ENCODE peak calls at places on chromosomes 11 and 22, in seven cellular contexts. One of them, this sample, is unnamed.
A peak's percentile ranks its signal among the peaks of the same experiment; 100 is the strongest.

GRCh38 chr11:82194521-82194920 is 539.1 kb downstream of the FAM181B start:
- DNase-seq in PC-9: no peak
- DNase-seq in upper lobe of right lung: no peak
- DNase-seq in neural progenitor cell: no peak
- DNase-seq in suprapubic skin: no peak
- DNase-seq in left lung: peak; percentile 8
- DNase-seq in CD8-positive, alpha-beta T cell: no peak
- DNase-seq in this sample: no peak

GRCh38 chr11:10263929-10264328 is 30.1 kb downstream of the SBF2 start:
- DNase-seq in PC-9: no peak
- DNase-seq in upper lobe of right lung: no peak
- DNase-seq in neural progenitor cell: no peak
- DNase-seq in suprapubic skin: no peak
- DNase-seq in left lung: no peak
- DNase-seq in CD8-positive, alpha-beta T cell: no peak
- DNase-seq in this sample: no peak

GRCh38 chr22:29336751-29337490 is 21.4 kb upstream of the RASL10A start:
- DNase-seq in PC-9: no peak
- DNase-seq in upper lobe of right lung: no peak
- DNase-seq in neural progenitor cell: no peak
- DNase-seq in suprapubic skin: no peak
- DNase-seq in left lung: peak; percentile 51
- DNase-seq in CD8-positive, alpha-beta T cell: no peak
- DNase-seq in this sample: no peak

GRCh38 chr11:59144096-59144495 is 1.4 kb downstream of the FAM111A start:
- DNase-seq in PC-9: no peak
- DNase-seq in upper lobe of right lung: no peak
- DNase-seq in neural progenitor cell: no peak
- DNase-seq in suprapubic skin: no peak
- DNase-seq in left lung: no peak
- DNase-seq in CD8-positive, alpha-beta T cell: no peak
- DNase-seq in this sample: no peak

GRCh38 chr22:24707477-24707816 is 67.1 kb downstream of the PIWIL3 start:
- DNase-seq in PC-9: no peak
- DNase-seq in upper lobe of right lung: no peak
- DNase-seq in neural progenitor cell: peak; percentile 40
- DNase-seq in suprapubic skin: no peak
- DNase-seq in left lung: no peak
- DNase-seq in CD8-positive, alpha-beta T cell: no peak
- DNase-seq in this sample: no peak

GRCh38 chr11:67320691-67321090 is 17.4 kb downstream of the SSH3 start:
- DNase-seq in PC-9: no peak
- DNase-seq in upper lobe of right lung: no peak
- DNase-seq in neural progenitor cell: no peak
- DNase-seq in suprapubic skin: no peak
- DNase-seq in left lung: no peak
- DNase-seq in CD8-positive, alpha-beta T cell: no peak
- DNase-seq in this sample: no peak

GRCh38 chr22:42780070-42780540 is 59.4 kb upstream of the A4GALT start:
- DNase-seq in PC-9: peak; percentile 51
- DNase-seq in upper lobe of right lung: no peak
- DNase-seq in neural progenitor cell: peak; percentile 91
- DNase-seq in suprapubic skin: no peak
- DNase-seq in left lung: peak; percentile 2
- DNase-seq in CD8-positive, alpha-beta T cell: peak; percentile 6
- DNase-seq in this sample: peak; percentile 46

GRCh38 chr11:113514856-113515255 is 39.7 kb upstream of the DRD2 start:
- DNase-seq in PC-9: no peak
- DNase-seq in upper lobe of right lung: no peak
- DNase-seq in neural progenitor cell: no peak
- DNase-seq in suprapubic skin: no peak
- DNase-seq in left lung: no peak
- DNase-seq in CD8-positive, alpha-beta T cell: no peak
- DNase-seq in this sample: no peak

GRCh38 chr11:129374993-129375721 is 491 bp upstream of the BARX2 start:
- DNase-seq in PC-9: peak; percentile 81
- DNase-seq in upper lobe of right lung: peak; percentile 68
- DNase-seq in neural progenitor cell: no peak
- DNase-seq in suprapubic skin: no peak
- DNase-seq in left lung: peak; percentile 82
- DNase-seq in CD8-positive, alpha-beta T cell: no peak
- DNase-seq in this sample: no peak

GRCh38 chr22:39545310-39546063 is 12.9 kb upstream of the RPS19BP1 start:
- DNase-seq in PC-9: no peak
- DNase-seq in upper lobe of right lung: no peak
- DNase-seq in neural progenitor cell: peak; percentile 88
- DNase-seq in suprapubic skin: no peak
- DNase-seq in left lung: no peak
- DNase-seq in CD8-positive, alpha-beta T cell: peak; percentile 67
- DNase-seq in this sample: no peak

GRCh38 chr11:47645500-47645899 is 3.1 kb upstream of the MTCH2 start:
- DNase-seq in PC-9: no peak
- DNase-seq in upper lobe of right lung: no peak
- DNase-seq in neural progenitor cell: no peak
- DNase-seq in suprapubic skin: peak; percentile 5
- DNase-seq in left lung: no peak
- DNase-seq in CD8-positive, alpha-beta T cell: no peak
- DNase-seq in this sample: no peak

DNA sequence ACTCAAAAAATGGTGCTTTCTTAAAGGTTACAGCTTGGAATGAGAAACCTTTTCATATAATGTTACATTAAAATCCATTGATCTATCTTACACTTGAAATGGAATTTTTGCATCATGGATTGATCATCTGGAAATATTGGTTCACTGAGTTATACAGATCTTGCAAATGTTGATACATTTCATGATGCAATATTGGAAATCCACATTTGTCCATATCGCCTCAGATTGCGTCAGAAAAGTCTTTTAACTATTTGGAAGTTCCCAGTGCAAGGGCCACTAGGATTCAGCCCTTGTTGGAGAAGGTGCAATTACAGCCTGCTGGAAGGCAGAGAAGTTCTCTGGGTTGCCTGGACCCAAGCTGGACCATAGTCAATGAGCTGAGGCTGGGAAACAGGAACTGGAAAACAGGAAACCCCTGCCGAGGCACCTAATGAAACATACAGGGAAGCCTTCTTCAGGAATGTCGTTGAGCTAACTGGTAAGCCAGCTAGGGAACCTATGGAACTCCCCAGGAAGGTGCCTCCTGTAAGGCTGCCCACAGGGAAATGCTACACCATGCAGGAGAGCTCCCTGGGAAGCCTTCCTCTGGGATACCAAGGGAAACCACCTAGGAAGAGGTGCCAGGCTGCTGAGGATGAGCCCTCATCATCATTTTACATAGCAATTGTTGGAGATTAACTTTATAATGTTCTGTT is 600.4 kb upstream of the CADM1 start:
- DNase-seq in PC-9: no peak
- DNase-seq in upper lobe of right lung: no peak
- DNase-seq in neural progenitor cell: no peak
- DNase-seq in suprapubic skin: no peak
- DNase-seq in left lung: no peak
- DNase-seq in CD8-positive, alpha-beta T cell: no peak
- DNase-seq in this sample: no peak
- TF ChIP-seq CTCF in PC-9: no peak
- TF ChIP-seq CTCF in upper lobe of right lung: no peak
- TF ChIP-seq CTCF in neural progenitor cell: no peak
- TF ChIP-seq CTCF in suprapubic skin: no peak
- TF ChIP-seq CTCF in left lung: no peak
- TF ChIP-seq CTCF in CD8-positive, alpha-beta T cell: no peak
- TF ChIP-seq CTCF in this sample: no peak

DNA sequence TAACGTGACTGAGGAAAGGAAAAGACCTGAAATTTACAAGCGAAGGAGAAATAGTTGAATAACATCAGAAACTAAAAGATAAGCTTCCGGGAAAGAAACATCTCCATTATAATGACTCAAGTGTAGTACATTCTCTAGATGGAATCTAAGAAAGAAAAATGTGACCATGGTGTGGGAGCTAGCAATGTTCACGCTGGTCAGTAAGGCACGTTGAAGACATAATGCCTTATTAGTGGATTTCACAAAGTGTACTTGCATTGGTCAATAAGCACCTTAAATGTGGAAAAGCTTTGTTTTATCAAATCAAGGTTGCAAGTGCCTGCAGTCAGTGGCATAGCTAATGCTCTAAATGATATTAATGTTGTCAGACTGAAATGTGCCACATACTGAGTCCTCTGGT is 2.8 kb upstream of the LARGE1 start:
- DNase-seq in PC-9: no peak
- DNase-seq in upper lobe of right lung: no peak
- DNase-seq in neural progenitor cell: no peak
- DNase-seq in suprapubic skin: no peak
- DNase-seq in left lung: no peak
- DNase-seq in CD8-positive, alpha-beta T cell: no peak
- DNase-seq in this sample: no peak
- H3K27ac ChIP-seq in PC-9: no peak overlapping the region
- H3K27ac ChIP-seq in upper lobe of right lung: no peak overlapping the region
- H3K27ac ChIP-seq in neural progenitor cell: no peak overlapping the region
- H3K27ac ChIP-seq in suprapubic skin: no peak overlapping the region
- H3K27ac ChIP-seq in left lung: no peak overlapping the region
- H3K27ac ChIP-seq in CD8-positive, alpha-beta T cell: no peak overlapping the region
- H3K27ac ChIP-seq in this sample: peak overlapping the region; percentile 60

GRCh38 chr11:63999349-64000025 is 13.2 kb downstream of the OTUB1 start:
- DNase-seq in PC-9: no peak
- DNase-seq in upper lobe of right lung: no peak
- DNase-seq in neural progenitor cell: peak; percentile 87
- DNase-seq in suprapubic skin: peak; percentile 86
- DNase-seq in left lung: peak; percentile 86
- DNase-seq in CD8-positive, alpha-beta T cell: peak; percentile 30
- DNase-seq in this sample: peak; percentile 16

GRCh38 chr11:63998558-63999348 is 12.5 kb downstream of the OTUB1 start:
- DNase-seq in PC-9: no peak
- DNase-seq in upper lobe of right lung: no peak
- DNase-seq in neural progenitor cell: peak; percentile 69
- DNase-seq in suprapubic skin: no peak
- DNase-seq in left lung: peak; percentile 76
- DNase-seq in CD8-positive, alpha-beta T cell: no peak
- DNase-seq in this sample: no peak

GRCh38 chr11:64001552-64002427 is 15.6 kb downstream of the OTUB1 start:
- DNase-seq in PC-9: no peak
- DNase-seq in upper lobe of right lung: no peak
- DNase-seq in neural progenitor cell: no peak
- DNase-seq in suprapubic skin: no peak
- DNase-seq in left lung: no peak
- DNase-seq in CD8-positive, alpha-beta T cell: no peak
- DNase-seq in this sample: no peak

GRCh38 chr11:64000740-64001514 is 14.7 kb downstream of the OTUB1 start:
- DNase-seq in PC-9: no peak
- DNase-seq in upper lobe of right lung: no peak
- DNase-seq in neural progenitor cell: peak; percentile 38
- DNase-seq in suprapubic skin: no peak
- DNase-seq in left lung: no peak
- DNase-seq in CD8-positive, alpha-beta T cell: no peak
- DNase-seq in this sample: no peak

DNA sequence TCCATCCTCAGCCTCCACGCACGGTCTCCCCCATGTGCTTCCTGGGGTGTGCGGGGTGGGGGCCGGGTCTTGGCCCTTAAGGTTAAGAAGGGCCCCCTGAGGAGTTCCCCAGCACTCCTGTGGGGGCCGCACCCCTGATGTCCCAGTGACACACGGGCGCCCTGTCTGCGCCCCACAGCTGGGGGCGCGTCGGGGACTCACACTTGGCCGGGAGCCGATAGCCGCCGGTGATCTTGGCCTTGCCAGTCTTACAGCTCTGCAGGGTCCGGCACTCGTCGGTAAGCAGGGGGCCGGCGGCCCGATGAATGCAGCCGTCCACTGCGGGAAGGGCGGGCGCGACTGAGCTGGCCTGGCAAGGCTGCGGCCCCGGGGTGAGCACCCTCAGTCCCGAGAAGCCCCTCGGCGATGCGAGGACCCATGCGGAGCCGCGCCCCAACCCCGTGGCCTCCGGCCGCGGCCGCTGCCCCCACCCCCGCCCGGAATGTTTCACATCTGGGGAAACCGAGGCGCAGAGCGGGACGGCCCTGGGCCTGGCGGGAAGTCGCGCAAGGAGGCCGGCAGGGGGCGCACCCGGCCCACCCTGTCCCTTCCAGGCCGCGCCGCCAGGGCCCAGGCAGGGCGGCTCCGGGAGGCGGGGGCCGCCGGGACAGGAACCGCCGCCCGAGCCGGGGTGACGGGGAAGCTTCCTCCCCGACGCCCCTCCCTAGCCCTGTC is 13.9 kb downstream of the OTUB1 start:
- DNase-seq in PC-9: no peak
- DNase-seq in upper lobe of right lung: peak; percentile 84
- DNase-seq in neural progenitor cell: peak; percentile 91
- DNase-seq in suprapubic skin: no peak
- DNase-seq in left lung: peak; percentile 92
- DNase-seq in CD8-positive, alpha-beta T cell: peak; percentile 62
- DNase-seq in this sample: no peak
- TF ChIP-seq CTCF in PC-9: no peak
- TF ChIP-seq CTCF in upper lobe of right lung: peak; percentile 68
- TF ChIP-seq CTCF in neural progenitor cell: peak; percentile 73
- TF ChIP-seq CTCF in suprapubic skin: peak; percentile 90
- TF ChIP-seq CTCF in left lung: peak; percentile 71
- TF ChIP-seq CTCF in CD8-positive, alpha-beta T cell: peak; percentile 82
- TF ChIP-seq CTCF in this sample: peak; percentile 89

DNA sequence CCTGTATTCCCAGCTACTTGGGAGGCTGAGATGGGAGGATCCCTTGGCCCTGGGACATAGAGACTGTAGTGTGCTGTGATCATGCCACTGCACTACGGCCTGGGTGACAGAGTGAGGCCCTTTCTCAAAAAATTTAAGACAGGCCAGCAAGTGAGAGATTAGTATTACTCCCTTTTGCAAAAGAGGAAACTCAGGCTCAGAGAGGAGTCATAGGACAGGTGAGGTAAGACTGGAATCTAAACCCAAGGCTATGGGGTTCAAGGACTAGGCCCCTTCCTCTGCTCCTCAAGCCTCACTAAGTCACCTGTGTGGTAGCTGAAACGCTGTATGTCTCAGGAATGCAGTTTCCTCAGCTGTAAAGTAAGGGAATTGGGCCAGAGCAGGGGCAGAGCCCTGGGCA is 1.6 kb upstream of the P2RY2 start:
- DNase-seq in PC-9: no peak
- DNase-seq in upper lobe of right lung: no peak
- DNase-seq in neural progenitor cell: peak; percentile 1
- DNase-seq in suprapubic skin: no peak
- DNase-seq in left lung: no peak
- DNase-seq in CD8-positive, alpha-beta T cell: no peak
- DNase-seq in this sample: no peak
- H3K27ac ChIP-seq in PC-9: no peak overlapping the region
- H3K27ac ChIP-seq in upper lobe of right lung: no peak overlapping the region
- H3K27ac ChIP-seq in neural progenitor cell: no peak overlapping the region
- H3K27ac ChIP-seq in suprapubic skin: no peak overlapping the region
- H3K27ac ChIP-seq in left lung: no peak overlapping the region
- H3K27ac ChIP-seq in CD8-positive, alpha-beta T cell: no peak overlapping the region
- H3K27ac ChIP-seq in this sample: no peak overlapping the region